ENCODE peak calls at places on chromosomes 12 and 14, in seven cellular contexts. H is OCI-LY7, U is HCT116, D is hepatocyte, V is GM23338, O is neural progenitor cell, Q is MM.1S. P is an unnamed sample.

GRCh38 chr12:94783862-94784261 is 133.5 kb upstream of the TMCC3 start:
- DNase-seq in H (no peak), U (no peak), D (no peak), V (no peak), O (no peak), Q (no peak), P (peak; percentile 60)

GRCh38 chr12:89789862-89790261 is 81.2 kb upstream of the ATP2B1 start:
- DNase-seq in H (peak; percentile 74), U (no peak), D (no peak), V (no peak), O (no peak), Q (no peak), P (no peak)

GRCh38 chr12:87157791-87158190 is 871.4 kb downstream of the C12orf50 start:
- DNase-seq in H (no peak), U (no peak), D (peak; percentile 23), V (peak; percentile 19), O (no peak), Q (no peak), P (peak; percentile 95)

GRCh38 chr14:34693228-34693939 is 21.0 kb downstream of the CFL2 start:
- DNase-seq in H (peak; percentile 24), U (peak; percentile 37), D (peak; percentile 42), V (peak; percentile 91), O (peak; percentile 16), Q (no peak), P (peak; percentile 32)

GRCh38 chr12:52651726-52652261 is at the start of gene KRT2:
- DNase-seq in H (no peak), U (no peak), D (no peak), V (no peak), O (no peak), Q (no peak), P (no peak)

GRCh38 chr14:77574446-77575125 is 41.9 kb downstream of the SPTLC2 start:
- DNase-seq in H (no peak), U (no peak), D (no peak), V (no peak), O (no peak), Q (no peak), P (no peak)

GRCh38 chr12:28413455-28414109 is 223.3 kb downstream of the CCDC91 start:
- DNase-seq in H (no peak), U (no peak), D (no peak), V (no peak), O (no peak), Q (no peak), P (no peak)

GRCh38 chr12:114355389-114356088 is 50.4 kb downstream of the TBX5 start:
- DNase-seq in H (no peak), U (peak; percentile 7), D (peak; percentile 7), V (peak; percentile 82), O (peak; percentile 54), Q (no peak), P (peak; percentile 3)

GRCh38 chr12:27220057-27220987 is 23.8 kb upstream of the STK38L start:
- DNase-seq in H (peak; percentile 27), U (no peak), D (no peak), V (no peak), O (no peak), Q (peak; percentile 38), P (no peak)

GRCh38 chr12:103680591-103681065 is 93.6 kb downstream of the STAB2 start:
- DNase-seq in H (no peak), U (no peak), D (no peak), V (no peak), O (no peak), Q (no peak), P (no peak)

GRCh38 chr12:89129471-89129870 is 222.8 kb downstream of the DUSP6 start:
- DNase-seq in H (no peak), U (no peak), D (no peak), V (no peak), O (no peak), Q (peak; percentile 66), P (no peak)

GRCh38 chr14:51398898-51399297 is 158.9 kb downstream of the TMX1 start:
- DNase-seq in H (no peak), U (no peak), D (no peak), V (no peak), O (no peak), Q (no peak), P (peak; percentile 99)

GRCh38 chr12:69442894-69443293 is 27.3 kb upstream of the FRS2 start:
- DNase-seq in H (no peak), U (no peak), D (no peak), V (no peak), O (no peak), Q (no peak), P (peak; percentile 64)

GRCh38 chr12:89350661-89351488 is 1.4 kb downstream of the DUSP6 start:
- DNase-seq in H (no peak), U (no peak), D (peak; percentile 16), V (no peak), O (peak; percentile 31), Q (peak; percentile 66), P (no peak)

GRCh38 chr14:73776194-73776537 is 62.0 kb upstream of the PNMA1 start:
- DNase-seq in H (no peak), U (no peak), D (no peak), V (no peak), O (no peak), Q (no peak), P (no peak)

GRCh38 chr12:52697058-52697582 is 6.2 kb downstream of the KRT77 start:
- DNase-seq in H (no peak), U (no peak), D (no peak), V (peak; percentile 9), O (no peak), Q (no peak), P (no peak)

GRCh38 chr14:99725774-99726537 is 41.9 kb downstream of the CYP46A1 start:
- DNase-seq in H (no peak), U (no peak), D (no peak), V (no peak), O (no peak), Q (no peak), P (no peak)

GRCh38 chr14:57009585-57010515 is 199.6 kb upstream of the OTX2 start:
- DNase-seq in H (no peak), U (no peak), D (no peak), V (peak; percentile 10), O (no peak), Q (no peak), P (no peak)

GRCh38 chr12:119668315-119668651 is 350 bp downstream of the PRKAB1 start:
- DNase-seq in H (peak; percentile 32), U (no peak), D (no peak), V (no peak), O (no peak), Q (no peak), P (peak; percentile 20)

GRCh38 chr14:21026251-21026987 is 1.6 kb upstream of the NDRG2 start:
- DNase-seq in H (no peak), U (no peak), D (no peak), V (peak; percentile 42), O (no peak), Q (no peak), P (no peak)

GRCh38 chr14:21023174-21023573 is 1.7 kb downstream of the NDRG2 start:
- DNase-seq in H (no peak), U (no peak), D (no peak), V (no peak), O (no peak), Q (no peak), P (no peak)

GRCh38 chr14:21025374-21026151 is 702 bp upstream of the NDRG2 start:
- DNase-seq in H (no peak), U (no peak), D (peak; percentile 54), V (peak; percentile 85), O (peak; percentile 58), Q (no peak), P (no peak)

GRCh38 chr14:21023817-21024667 is 819 bp downstream of the NDRG2 start:
- DNase-seq in H (no peak), U (no peak), D (peak; percentile 27), V (peak; percentile 44), O (no peak), Q (no peak), P (no peak)

GRCh38 chr14:21024668-21025373 is at the start of gene NDRG2:
- DNase-seq in H (no peak), U (no peak), D (peak; percentile 92), V (peak; percentile 95), O (peak; percentile 89), Q (peak; percentile 49), P (no peak)
- TF ChIP-seq CTCF in H (no peak), U (no peak), D (no peak), V (no peak), O (no peak), Q (no peak), P (no peak)

DNA sequence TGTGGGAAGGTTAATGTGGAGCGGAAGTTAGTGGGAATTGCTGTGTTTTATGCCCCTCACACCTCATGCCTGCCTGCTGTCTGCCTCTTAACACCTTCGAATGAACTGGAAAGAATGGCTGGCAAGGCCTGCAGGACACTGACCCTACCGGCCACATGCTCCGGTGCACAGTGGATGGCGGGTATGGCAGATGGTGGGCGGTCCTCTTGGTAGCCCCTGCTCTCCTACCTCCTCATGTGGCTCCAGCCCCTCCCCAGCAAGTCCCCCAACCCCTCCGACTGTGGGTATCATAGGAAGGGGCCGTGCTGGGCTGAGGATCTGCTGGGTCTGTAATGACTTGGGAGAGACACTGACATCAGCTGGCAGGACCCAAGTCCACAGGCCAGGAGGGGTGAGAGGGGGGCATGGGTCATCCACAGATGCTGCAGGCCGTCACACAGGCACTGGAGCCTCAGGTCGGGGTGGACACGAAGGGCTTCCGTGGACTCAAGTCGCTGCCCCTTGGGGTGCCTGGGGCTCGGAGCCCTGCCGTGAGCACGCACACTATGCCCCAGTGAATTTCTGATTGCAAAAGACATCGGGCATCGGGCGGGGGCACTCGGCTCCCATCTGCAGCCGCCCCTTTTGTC is 77.4 kb downstream of the KIF26A start:
- DNase-seq in H (no peak), U (no peak), D (no peak), V (no peak), O (no peak), Q (no peak), P (no peak)
- TF ChIP-seq EZH2phosphoT487 in H (no peak), U (no peak), D (no peak), V (no peak), O (no peak), Q (no peak), P (no peak)

GRCh38 chr12:77319141-77319540 is 253.8 kb upstream of the E2F7 start:
- DNase-seq in H (no peak), U (no peak), D (no peak), V (peak; percentile 15), O (peak; percentile 82), Q (no peak), P (no peak)
- H2AFZ ChIP-seq in H (no peak overlapping the region), U (no peak overlapping the region), D (no peak overlapping the region), V (peak overlapping the region; percentile 19), O (no peak overlapping the region), Q (no peak overlapping the region), P (no peak overlapping the region)

GRCh38 chr14:22227084-22227483 is 361.9 kb downstream of the DAD1 start:
- DNase-seq in H (no peak), U (no peak), D (no peak), V (no peak), O (no peak), Q (no peak), P (no peak)

GRCh38 chr14:22231022-22231421 is 358.0 kb downstream of the DAD1 start:
- DNase-seq in H (peak; percentile 60), U (no peak), D (no peak), V (no peak), O (no peak), Q (no peak), P (no peak)

GRCh38 chr14:22225526-22226133 is 363.4 kb downstream of the DAD1 start:
- DNase-seq in H (no peak), U (no peak), D (no peak), V (no peak), O (no peak), Q (no peak), P (peak; percentile 62)

GRCh38 chr14:22230517-22230916 is 358.5 kb downstream of the DAD1 start:
- DNase-seq in H (no peak), U (no peak), D (no peak), V (no peak), O (no peak), Q (no peak), P (no peak)

GRCh38 chr14:22226381-22226780 is 362.6 kb downstream of the DAD1 start:
- DNase-seq in H (peak; percentile 27), U (no peak), D (no peak), V (peak; percentile 68), O (peak; percentile 31), Q (no peak), P (peak; percentile 77)
- TF ChIP-seq CTCF in H (peak; percentile 73), U (peak; percentile 46), D (peak; percentile 32), V (peak; percentile 72), O (peak; percentile 53), Q (peak; percentile 43), P (peak; percentile 88)